ENCODE peak calls at places on chromosomes 1 and 21, in ten cellular contexts. B is pancreas, V is AG09309, N is heart right ventricle, Z is AG04450, Y is fibroblast of lung, H is cardiac muscle cell, G is prostate gland, D is fibroblast of the aortic adventitia, J is fibroblast of mammary gland. U is an unnamed sample.

GRCh38 chr1:241834733-241835377 is 13.1 kb upstream of the EXO1 start:
- DNase-seq in B (no peak), V (no peak), N (no peak), Z (peak), Y (peak), H (peak), G (no peak), D (peak), J (peak), U (no peak)

GRCh38 chr21:33794586-33794985 is 121.0 kb downstream of the ATP5PO start:
- DNase-seq in B (no peak), V (no peak), N (no peak), Z (no peak), Y (no peak), H (no peak), G (no peak), D (no peak), J (no peak), U (no peak)

GRCh38 chr1:157437301-157437700 is 115.0 kb downstream of the FCRL5 start:
- DNase-seq in B (no peak), V (no peak), N (no peak), Z (no peak), Y (no peak), H (no peak), G (no peak), D (no peak), J (no peak), U (no peak)

GRCh38 chr1:66696771-66697170 is 55.5 kb upstream of the DYNLT5 start:
- DNase-seq in B (no peak), V (no peak), N (no peak), Z (no peak), Y (no peak), H (no peak), G (no peak), D (no peak), J (no peak), U (no peak)

GRCh38 chr1:22731924-22732522 is 21.4 kb downstream of the EPHB2 start:
- DNase-seq in B (no peak), V (no peak), N (no peak), Z (no peak), Y (peak), H (peak), G (no peak), D (peak), J (peak), U (no peak)

GRCh38 chr1:212225416-212225815 is 59.8 kb upstream of the PPP2R5A start:
- DNase-seq in B (no peak), V (no peak), N (no peak), Z (no peak), Y (peak), H (no peak), G (no peak), D (no peak), J (no peak), U (no peak)

GRCh38 chr1:60559371-60559770 is 485.8 kb upstream of the C1orf87 start:
- DNase-seq in B (no peak), V (no peak), N (no peak), Z (no peak), Y (peak), H (no peak), G (no peak), D (no peak), J (peak), U (peak)

GRCh38 chr1:172135076-172135672 is 285.3 kb upstream of the C1orf105 start:
- DNase-seq in B (no peak), V (no peak), N (no peak), Z (no peak), Y (no peak), H (no peak), G (no peak), D (no peak), J (peak), U (no peak)

GRCh38 chr1:119544165-119544762 is 37.3 kb downstream of the HSD3B1 start:
- DNase-seq in B (peak), V (no peak), N (no peak), Z (no peak), Y (no peak), H (peak), G (no peak), D (no peak), J (peak), U (no peak)

GRCh38 chr21:37564924-37565529 is 198.5 kb downstream of the DYRK1A start:
- DNase-seq in B (no peak), V (no peak), N (no peak), Z (no peak), Y (no peak), H (no peak), G (no peak), D (no peak), J (no peak), U (peak)

GRCh38 chr1:163174524-163175437 is 27.9 kb downstream of the RGS5 start:
- DNase-seq in B (peak), V (peak), N (peak), Z (peak), Y (peak), H (peak), G (peak), D (peak), J (peak), U (peak)

GRCh38 chr1:234980657-234981396 is 147.8 kb downstream of the TOMM20 start:
- DNase-seq in B (peak), V (peak), N (peak), Z (no peak), Y (peak), H (peak), G (no peak), D (peak), J (peak), U (peak)

GRCh38 chr21:38861006-38861405 is 55.3 kb downstream of the ETS2 start:
- DNase-seq in B (no peak), V (no peak), N (peak), Z (no peak), Y (no peak), H (peak), G (no peak), D (peak), J (no peak), U (no peak)

GRCh38 chr1:186915555-186915954 is 86.8 kb downstream of the PLA2G4A start:
- DNase-seq in B (no peak), V (no peak), N (no peak), Z (no peak), Y (no peak), H (peak), G (no peak), D (peak), J (peak), U (no peak)

GRCh38 chr1:188170446-188170845 is 1341.7 kb downstream of the PLA2G4A start:
- DNase-seq in B (no peak), V (no peak), N (no peak), Z (no peak), Y (no peak), H (no peak), G (peak), D (no peak), J (no peak), U (no peak)

GRCh38 chr1:113283914-113284313 is 106.4 kb upstream of the MAGI3 start:
- DNase-seq in B (no peak), V (no peak), N (no peak), Z (no peak), Y (no peak), H (no peak), G (no peak), D (no peak), J (peak), U (no peak)

GRCh38 chr1:205041121-205041758 is 1.8 kb upstream of the CNTN2 start:
- DNase-seq in B (no peak), V (no peak), N (no peak), Z (no peak), Y (no peak), H (no peak), G (no peak), D (no peak), J (no peak), U (no peak)

GRCh38 chr1:63704443-63704842 is 69.4 kb upstream of the ROR1 start:
- DNase-seq in B (no peak), V (no peak), N (no peak), Z (no peak), Y (no peak), H (no peak), G (no peak), D (no peak), J (no peak), U (no peak)

GRCh38 chr1:35269190-35269988 is 880 bp downstream of the ZMYM4 start:
- DNase-seq in B (no peak), V (no peak), N (no peak), Z (no peak), Y (peak), H (peak), G (no peak), D (peak), J (peak), U (no peak)

GRCh38 chr1:42957880-42958487 is 684 bp downstream of the SLC2A1 start:
- DNase-seq in B (peak), V (no peak), N (peak), Z (no peak), Y (peak), H (peak), G (peak), D (peak), J (peak), U (no peak)

GRCh38 chr1:2041305-2041704 is 8.9 kb upstream of the PRKCZ start:
- DNase-seq in B (no peak), V (no peak), N (no peak), Z (no peak), Y (no peak), H (no peak), G (no peak), D (no peak), J (no peak), U (no peak)

GRCh38 chr1:12697406-12697805 is 18.5 kb upstream of the AADACL3 start:
- DNase-seq in B (no peak), V (no peak), N (no peak), Z (no peak), Y (no peak), H (no peak), G (no peak), D (peak), J (peak), U (peak)

GRCh38 chr1:242525769-242526168 is 1.3 kb upstream of the PLD5 start:
- DNase-seq in B (no peak), V (no peak), N (no peak), Z (no peak), Y (no peak), H (no peak), G (no peak), D (no peak), J (no peak), U (no peak)

GRCh38 chr1:23673086-23673813 is 18.4 kb upstream of the RPL11 start:
- DNase-seq in B (no peak), V (no peak), N (peak), Z (peak), Y (peak), H (peak), G (no peak), D (peak), J (peak), U (no peak)

GRCh38 chr1:8510041-8510823 is 192.3 kb downstream of the SLC45A1 start:
- DNase-seq in B (no peak), V (peak), N (no peak), Z (peak), Y (peak), H (peak), G (no peak), D (peak), J (peak), U (no peak)

GRCh38 chr1:165152727-165153126 is 203.8 kb downstream of the LMX1A start:
- DNase-seq in B (no peak), V (no peak), N (no peak), Z (no peak), Y (no peak), H (no peak), G (no peak), D (no peak), J (peak), U (no peak)

GRCh38 chr1:216566809-216567208 is 143.6 kb upstream of the USH2A start:
- DNase-seq in B (no peak), V (no peak), N (no peak), Z (no peak), Y (peak), H (peak), G (no peak), D (peak), J (peak), U (peak)

GRCh38 chr1:245938046-245938435 is 569.0 kb downstream of the SMYD3 start:
- DNase-seq in B (no peak), V (no peak), N (no peak), Z (no peak), Y (no peak), H (no peak), G (no peak), D (no peak), J (no peak), U (no peak)

GRCh38 chr1:38003261-38004250 is 1.8 kb downstream of the FHL3 start:
- DNase-seq in B (no peak), V (no peak), N (no peak), Z (no peak), Y (peak), H (peak), G (no peak), D (peak), J (peak), U (no peak)

GRCh38 chr1:238404506-238404905 is 513.8 kb upstream of the ZP4 start:
- DNase-seq in B (no peak), V (peak), N (no peak), Z (no peak), Y (no peak), H (no peak), G (no peak), D (peak), J (no peak), U (no peak)

GRCh38 chr1:54597455-54598030 is 25.8 kb downstream of the FAM151A start:
- DNase-seq in B (no peak), V (no peak), N (no peak), Z (no peak), Y (no peak), H (no peak), G (no peak), D (no peak), J (no peak), U (no peak)

GRCh38 chr1:22527555-22528296 is 35.6 kb upstream of the EPHA8 start:
- DNase-seq in B (no peak), V (no peak), N (no peak), Z (no peak), Y (peak), H (peak), G (no peak), D (peak), J (peak), U (no peak)

GRCh38 chr1:38804062-38804886 is 55.3 kb downstream of the RRAGC start:
- DNase-seq in B (no peak), V (no peak), N (no peak), Z (no peak), Y (no peak), H (peak), G (no peak), D (no peak), J (no peak), U (no peak)

GRCh38 chr1:214044438-214045214 is 56.9 kb downstream of the PROX1 start:
- DNase-seq in B (peak), V (no peak), N (no peak), Z (no peak), Y (no peak), H (no peak), G (no peak), D (no peak), J (no peak), U (no peak)

GRCh38 chr1:56285554-56286402 is 293.6 kb downstream of the PLPP3 start:
- DNase-seq in B (no peak), V (peak), N (no peak), Z (no peak), Y (no peak), H (peak), G (no peak), D (no peak), J (peak), U (no peak)

GRCh38 chr1:172976222-172977041 is 74.3 kb downstream of the TNFSF18 start:
- DNase-seq in B (peak), V (peak), N (no peak), Z (no peak), Y (peak), H (peak), G (peak), D (peak), J (peak), U (no peak)

GRCh38 chr1:21518774-21519455 is 9.7 kb downstream of the ALPL start:
- DNase-seq in B (no peak), V (no peak), N (no peak), Z (no peak), Y (no peak), H (no peak), G (no peak), D (no peak), J (no peak), U (no peak)

GRCh38 chr1:98054367-98054701 is 133.5 kb upstream of the DPYD start:
- DNase-seq in B (no peak), V (no peak), N (no peak), Z (no peak), Y (no peak), H (no peak), G (no peak), D (no peak), J (no peak), U (no peak)
- H3K4me3 ChIP-seq in B (no peak), V (no peak), N (peak), Z (peak), Y (peak), H (peak), G (peak), D (no peak), J (peak), U (peak)

DNA sequence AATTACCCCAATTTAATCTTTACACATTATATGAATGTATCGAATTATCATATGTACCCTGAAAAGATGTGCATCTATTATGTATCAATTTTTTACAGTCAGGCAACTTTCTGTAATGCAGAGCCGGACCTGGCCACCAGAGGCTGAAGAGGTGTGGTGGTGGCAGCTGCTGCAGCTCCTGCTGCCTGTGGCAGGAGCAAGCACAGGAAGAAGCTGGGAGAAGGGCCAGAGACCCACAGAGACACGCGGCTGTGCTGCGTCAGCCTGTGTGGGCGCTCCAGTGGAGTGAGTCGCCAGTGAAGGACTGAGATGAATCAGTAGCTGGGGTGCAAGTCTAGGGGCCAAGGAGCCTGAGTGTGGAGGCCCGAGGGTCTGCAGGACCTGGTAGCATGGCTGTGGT is 74.3 kb upstream of the COG2 start:
- DNase-seq in B (peak), V (peak), N (no peak), Z (peak), Y (no peak), H (peak), G (no peak), D (peak), J (peak), U (no peak)
- TF ChIP-seq CTCF in B (no peak), V (no peak), N (peak), Z (peak), Y (no peak), H (peak), G (no peak), D (peak), J (peak), U (peak)

GRCh38 chr1:90725961-90726715 is 9.0 kb upstream of the BARHL2 start:
- DNase-seq in B (no peak), V (no peak), N (no peak), Z (no peak), Y (peak), H (peak), G (no peak), D (peak), J (no peak), U (no peak)
- H3K4me3 ChIP-seq in B (no peak), V (no peak), N (peak), Z (no peak), Y (peak), H (peak), G (no peak), D (peak), J (no peak), U (no peak)

DNA sequence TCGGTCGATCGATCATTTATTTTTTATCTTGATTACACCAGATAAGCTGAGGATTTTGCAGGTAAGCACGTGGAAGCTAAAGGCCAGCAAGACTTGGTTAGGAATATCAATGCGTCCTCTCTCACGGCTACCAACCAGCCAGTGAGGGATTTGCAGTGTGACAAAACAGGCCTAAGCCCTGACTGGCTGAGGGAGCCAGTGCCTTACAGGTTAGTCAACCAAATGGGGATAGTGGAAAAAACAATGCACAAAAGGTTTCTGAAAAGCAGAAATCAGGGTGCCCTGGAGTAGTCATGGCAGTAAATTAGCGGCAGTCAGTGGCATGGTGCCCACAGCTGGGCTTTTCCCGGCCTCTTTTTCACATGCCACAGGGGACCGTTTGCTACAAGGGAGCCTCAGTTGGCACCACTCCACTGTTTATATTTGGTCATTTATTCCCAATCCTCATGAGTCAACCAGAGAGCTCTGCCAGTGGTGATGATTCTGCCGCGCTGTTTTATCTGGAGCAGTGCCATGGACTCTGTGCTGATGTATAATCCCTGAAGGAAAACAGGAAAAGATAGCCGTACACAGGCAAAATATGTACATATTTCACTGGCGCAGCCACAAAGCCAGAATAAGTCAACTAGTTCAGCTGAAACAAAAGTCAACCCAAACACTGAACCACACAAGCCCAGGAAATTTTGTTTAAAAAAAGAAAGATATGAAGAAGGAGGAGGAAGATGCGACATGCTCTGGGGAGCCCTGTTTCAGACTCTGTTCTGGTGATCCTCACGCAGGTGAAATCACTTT is 167.7 kb downstream of the RHOU start:
- DNase-seq in B (peak), V (peak), N (peak), Z (peak), Y (peak), H (peak), G (peak), D (peak), J (peak), U (peak)
- TF ChIP-seq CTCF in B (no peak), V (no peak), N (no peak), Z (no peak), Y (no peak), H (no peak), G (no peak), D (no peak), J (no peak), U (no peak)

DNA sequence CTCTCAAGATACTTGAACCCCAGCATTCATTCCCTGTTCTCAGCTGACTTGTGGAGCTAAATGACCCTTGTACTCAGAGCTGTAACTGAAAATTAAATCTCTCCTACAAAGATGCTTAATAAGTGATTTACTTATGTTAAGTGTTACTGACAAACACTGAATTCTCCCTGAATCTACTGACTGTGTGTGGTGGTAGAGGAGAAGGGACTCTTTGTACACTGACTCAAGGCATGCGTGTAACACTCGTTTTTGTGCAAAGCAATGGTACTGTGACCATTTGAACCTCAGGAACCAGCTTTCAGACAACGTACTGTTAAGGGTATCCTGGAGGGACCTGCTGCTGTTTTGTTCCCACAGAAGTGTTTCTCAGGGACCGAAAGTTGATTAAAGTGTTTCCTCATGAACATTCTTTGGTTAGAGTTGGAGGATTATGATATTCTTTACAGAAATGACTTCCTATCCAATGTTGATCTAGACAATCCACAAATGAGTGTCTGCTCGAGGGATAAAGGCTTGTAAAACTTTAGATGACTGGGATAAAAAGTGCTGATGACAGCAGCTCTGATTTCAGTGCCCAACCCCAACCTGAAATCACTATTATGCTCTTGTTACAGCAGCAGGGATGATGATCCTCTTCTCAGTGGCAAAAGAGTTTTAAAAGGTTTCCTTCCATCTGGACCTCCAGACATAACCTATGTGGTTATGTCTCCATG is 12.8 kb downstream of the RGL1 start:
- DNase-seq in B (no peak), V (no peak), N (no peak), Z (no peak), Y (no peak), H (no peak), G (no peak), D (no peak), J (no peak), U (no peak)
- H3K4me3 ChIP-seq in B (no peak), V (no peak), N (no peak), Z (no peak), Y (no peak), H (no peak), G (no peak), D (no peak), J (no peak), U (no peak)

GRCh38 chr1:228161866-228162265 is 3.7 kb upstream of the IBA57 start:
- DNase-seq in B (no peak), V (no peak), N (no peak), Z (no peak), Y (no peak), H (no peak), G (no peak), D (no peak), J (no peak), U (no peak)

GRCh38 chr1:228163004-228163753 is 2.4 kb upstream of the IBA57 start:
- DNase-seq in B (peak), V (no peak), N (peak), Z (no peak), Y (no peak), H (peak), G (no peak), D (peak), J (peak), U (no peak)

GRCh38 chr1:228161381-228161780 is 4.2 kb upstream of the IBA57 start:
- DNase-seq in B (no peak), V (no peak), N (no peak), Z (no peak), Y (no peak), H (no peak), G (no peak), D (peak), J (no peak), U (no peak)

GRCh38 chr1:228163776-228164534 is 1.6 kb upstream of the IBA57 start:
- DNase-seq in B (peak), V (no peak), N (no peak), Z (no peak), Y (no peak), H (no peak), G (no peak), D (no peak), J (no peak), U (no peak)

GRCh38 chr1:228162286-228163003 is 3.2 kb upstream of the IBA57 start:
- DNase-seq in B (peak), V (no peak), N (peak), Z (no peak), Y (no peak), H (peak), G (no peak), D (peak), J (no peak), U (no peak)
- TF ChIP-seq CTCF in B (no peak), V (no peak), N (peak), Z (no peak), Y (no peak), H (no peak), G (no peak), D (no peak), J (no peak), U (no peak)